ENCODE peak calls at places on chromosomes 7 and 10, in nine cellular contexts. H is naive thymus-derived CD4-positive, alpha-beta T cell; I is anterior cingulate cortex; M is EL; S is HCEC 1CT; U is SK-MEL-5; R is globus pallidus; E is NT2/D1; L is LoVo. G is an unnamed sample.

GRCh38 chr7:137592232-137592896 is 248.8 kb upstream of the PTN start:
- DNase-seq in H (no peak), I (peak), M (peak), S (peak), U (peak), R (peak), E (peak), L (peak), G (peak)

GRCh38 chr10:98047009-98047741 is 16.8 kb upstream of the CRTAC1 start:
- DNase-seq in H (no peak), I (peak), M (no peak), S (no peak), U (peak), R (peak), E (no peak), L (no peak), G (no peak)

GRCh38 chr10:46296629-46297275 is 10.0 kb downstream of the ANTXRL start:
- DNase-seq in H (no peak), I (no peak), M (no peak), S (no peak), U (no peak), R (no peak), E (no peak), L (no peak), G (no peak)

GRCh38 chr7:134903073-134903790 is 83.1 kb upstream of the AGBL3 start:
- DNase-seq in H (no peak), I (no peak), M (no peak), S (no peak), U (no peak), R (no peak), E (no peak), L (no peak), G (no peak)

GRCh38 chr10:90856261-90856660 is 1.6 kb downstream of the HTR7 start:
- DNase-seq in H (no peak), I (no peak), M (peak), S (peak), U (no peak), R (no peak), E (no peak), L (no peak), G (no peak)

GRCh38 chr10:108612485-108612884 is 1310.8 kb downstream of the XPNPEP1 start:
- DNase-seq in H (no peak), I (no peak), M (no peak), S (no peak), U (no peak), R (no peak), E (no peak), L (no peak), G (no peak)

GRCh38 chr7:43456200-43456599 is 126.7 kb upstream of the STK17A start:
- DNase-seq in H (no peak), I (no peak), M (no peak), S (no peak), U (no peak), R (peak), E (no peak), L (no peak), G (no peak)

GRCh38 chr10:119328222-119328621 is 120.9 kb downstream of the GRK5 start:
- DNase-seq in H (no peak), I (no peak), M (no peak), S (no peak), U (no peak), R (no peak), E (no peak), L (no peak), G (no peak)

GRCh38 chr10:110409926-110410325 is 87.8 kb upstream of the DUSP5 start:
- DNase-seq in H (no peak), I (no peak), M (no peak), S (no peak), U (no peak), R (no peak), E (no peak), L (no peak), G (no peak)